ENCODE peak calls at places on chromosome 13, in ten cellular contexts. R, J, M, P, L, O, X, G, C and K are unnamed samples.

GRCh38 chr13:105579821-105580707 is 955.4 kb downstream of the EFNB2 start:
- DNase-seq in R (no peak), J (no peak), M (no peak), P (no peak), L (no peak), O (no peak), X (no peak), G (no peak), C (peak; percentile 9), K (no peak)

GRCh38 chr13:113369881-113370280 is 6.0 kb upstream of the GRTP1 start:
- DNase-seq in R (no peak), J (no peak), M (no peak), P (no peak), L (no peak), O (no peak), X (no peak), G (no peak), C (no peak), K (peak; percentile 36)

GRCh38 chr13:23715762-23716235 is 145.6 kb downstream of the TNFRSF19 start:
- DNase-seq in R (peak; percentile 74), J (no peak), M (no peak), P (no peak), L (no peak), O (no peak), X (no peak), G (no peak), C (peak; percentile 31), K (no peak)

GRCh38 chr13:76723551-76724232 is 162.5 kb downstream of the KCTD12 start:
- DNase-seq in R (peak; percentile 47), J (no peak), M (peak; percentile 54), P (peak; percentile 89), L (peak; percentile 25), O (peak; percentile 26), X (no peak), G (no peak), C (peak; percentile 8), K (no peak)

GRCh38 chr13:60016229-60016628 is 147.5 kb downstream of the DIAPH3 start:
- DNase-seq in R (no peak), J (no peak), M (no peak), P (no peak), L (no peak), O (no peak), X (no peak), G (no peak), C (no peak), K (no peak)

GRCh38 chr13:98263841-98264240 is 86.8 kb upstream of the RNF113B start:
- DNase-seq in R (no peak), J (peak; percentile 33), M (no peak), P (no peak), L (no peak), O (no peak), X (no peak), G (no peak), C (no peak), K (no peak)

GRCh38 chr13:107835339-107836018 is 379.9 kb downstream of the LIG4 start:
- DNase-seq in R (no peak), J (no peak), M (peak; percentile 63), P (peak; percentile 95), L (no peak), O (no peak), X (no peak), G (no peak), C (no peak), K (no peak)

GRCh38 chr13:100735494-100735893 is 60.9 kb upstream of the TMTC4 start:
- DNase-seq in R (no peak), J (no peak), M (no peak), P (no peak), L (no peak), O (no peak), X (no peak), G (no peak), C (no peak), K (no peak)

GRCh38 chr13:30763786-30764440 is 28.6 kb downstream of the ALOX5AP start:
- DNase-seq in R (no peak), J (no peak), M (no peak), P (peak; percentile 45), L (no peak), O (no peak), X (no peak), G (no peak), C (no peak), K (no peak)

GRCh38 chr13:102589291-102589822 is 7.4 kb upstream of the TPP2 start:
- DNase-seq in R (no peak), J (no peak), M (no peak), P (no peak), L (no peak), O (no peak), X (no peak), G (no peak), C (no peak), K (no peak)

GRCh38 chr13:95007322-95007721 is 293.9 kb downstream of the ABCC4 start:
- DNase-seq in R (no peak), J (no peak), M (no peak), P (no peak), L (no peak), O (no peak), X (no peak), G (no peak), C (no peak), K (no peak)
- H3K27me3 ChIP-seq in R (peaks cover 8% of the 10 kb centered on the region), J (no peaks in the 10 kb centered on the region), M (peaks cover 7% of the 10 kb centered on the region), P (peaks cover 4% of the 10 kb centered on the region), L (peaks cover 8% of the 10 kb centered on the region), O (no peaks in the 10 kb centered on the region), X (peaks cover 5% of the 10 kb centered on the region), G (peaks cover 9% of the 10 kb centered on the region), C (no peaks in the 10 kb centered on the region), K (no peaks in the 10 kb centered on the region)

GRCh38 chr13:93248627-93249047 is 22.0 kb downstream of the GPC6 start:
- DNase-seq in R (peak; percentile 72), J (peak; percentile 75), M (no peak), P (peak; percentile 79), L (no peak), O (peak; percentile 73), X (no peak), G (no peak), C (peak; percentile 75), K (no peak)
- TF ChIP-seq CTCF in R (peak; percentile 65), J (peak; percentile 41), M (peak; percentile 24), P (peak; percentile 6), L (peak; percentile 34), O (peak; percentile 63), X (no peak), G (no peak), C (peak; percentile 51), K (no peak)

GRCh38 chr13:50359779-50360178 is 344.5 kb downstream of the KCNRG start:
- DNase-seq in R (no peak), J (no peak), M (no peak), P (no peak), L (no peak), O (no peak), X (no peak), G (no peak), C (no peak), K (no peak)

GRCh38 chr13:50358715-50359367 is 343.6 kb downstream of the KCNRG start:
- DNase-seq in R (no peak), J (no peak), M (no peak), P (no peak), L (no peak), O (no peak), X (no peak), G (no peak), C (no peak), K (no peak)

GRCh38 chr13:50357136-50357535 is 341.9 kb downstream of the KCNRG start:
- DNase-seq in R (no peak), J (no peak), M (no peak), P (no peak), L (no peak), O (no peak), X (no peak), G (no peak), C (no peak), K (no peak)

GRCh38 chr13:50357586-50358118 is 342.4 kb downstream of the KCNRG start:
- DNase-seq in R (no peak), J (peak; percentile 89), M (peak; percentile 50), P (peak; percentile 96), L (no peak), O (no peak), X (no peak), G (no peak), C (peak; percentile 70), K (no peak)

DNA sequence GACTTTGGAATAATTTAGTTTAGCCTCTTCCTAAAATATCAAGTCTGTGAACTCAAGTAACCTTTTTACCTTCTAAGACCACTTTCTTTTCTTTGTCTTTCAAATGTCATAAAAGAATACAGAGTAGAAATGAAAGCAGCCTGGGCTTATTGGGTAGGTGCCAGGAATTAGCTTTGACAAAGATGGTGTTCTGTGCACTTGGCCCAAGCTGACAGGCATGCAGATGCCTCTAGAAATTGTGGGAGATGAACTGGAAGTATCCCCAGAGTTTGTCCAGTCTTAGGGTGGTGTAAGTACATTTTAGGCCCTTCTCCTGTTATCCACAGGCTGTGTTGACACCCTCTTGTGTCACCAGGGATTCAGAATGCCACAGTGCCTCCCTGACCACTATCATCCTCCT is 343.0 kb downstream of the KCNRG start:
- DNase-seq in R (no peak), J (no peak), M (no peak), P (peak; percentile 27), L (no peak), O (no peak), X (no peak), G (no peak), C (no peak), K (no peak)
- H3K27ac ChIP-seq in R (no peak overlapping the region), J (peak overlapping the region; percentile 60), M (no peak overlapping the region), P (no peak overlapping the region), L (peak overlapping the region; percentile 56), O (no peak overlapping the region), X (peak overlapping the region; percentile 78), G (no peak overlapping the region), C (peak overlapping the region; percentile 75), K (peak overlapping the region; percentile 56)

GRCh38 chr13:20130012-20130411 is 30.8 kb downstream of the GJA3 start:
- DNase-seq in R (no peak), J (no peak), M (no peak), P (no peak), L (no peak), O (no peak), X (no peak), G (no peak), C (no peak), K (no peak)

GRCh38 chr13:20129076-20129475 is 31.8 kb downstream of the GJA3 start:
- DNase-seq in R (no peak), J (no peak), M (no peak), P (no peak), L (no peak), O (no peak), X (no peak), G (no peak), C (no peak), K (no peak)

GRCh38 chr13:20131057-20131832 is 29.6 kb downstream of the GJA3 start:
- DNase-seq in R (no peak), J (no peak), M (no peak), P (no peak), L (no peak), O (no peak), X (no peak), G (no peak), C (no peak), K (no peak)

GRCh38 chr13:20132052-20132634 is 28.7 kb downstream of the GJA3 start:
- DNase-seq in R (no peak), J (no peak), M (no peak), P (no peak), L (no peak), O (no peak), X (no peak), G (no peak), C (no peak), K (no peak)

DNA sequence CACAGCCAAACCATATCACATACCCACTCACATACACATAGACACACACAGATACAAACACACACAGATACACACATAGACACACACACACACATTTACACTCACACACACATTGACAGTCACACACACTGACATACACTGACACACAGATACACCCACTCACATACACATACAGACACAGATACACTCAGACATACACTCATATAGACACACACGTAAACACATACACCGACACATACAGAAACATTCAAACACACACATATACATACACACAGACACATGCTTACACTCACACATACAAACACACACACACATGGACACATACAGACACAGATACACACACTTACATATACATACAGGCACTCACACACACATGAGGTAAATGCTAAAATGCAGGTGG is 30.2 kb downstream of the GJA3 start:
- DNase-seq in R (no peak), J (no peak), M (no peak), P (no peak), L (no peak), O (no peak), X (no peak), G (no peak), C (no peak), K (no peak)
- H3K27me3 ChIP-seq in R (peaks cover 38% of the 10 kb centered on the region), J (no peaks in the 10 kb centered on the region), M (peaks cover 8% of the 10 kb centered on the region), P (no peaks in the 10 kb centered on the region), L (peaks cover 32% of the 10 kb centered on the region), O (peaks cover 73% of the 10 kb centered on the region), X (no peaks in the 10 kb centered on the region), G (peaks cover 43% of the 10 kb centered on the region), C (no peaks in the 10 kb centered on the region), K (no peaks in the 10 kb centered on the region)